ENCODE peak calls at places on chromosome 17, in four cellular contexts. F is fibroblast of mammary gland, O is heart left ventricle, H is AG09309. P is an unnamed sample.
A peak's percentile ranks its signal among the peaks of the same experiment; 100 is the strongest.

GRCh38 chr17:64146418-64147109 is 16.6 kb upstream of the ERN1 start:
- DNase-seq in H (no peak), F (peak; percentile 76), O (peak; percentile 72), P (peak; percentile 92)

GRCh38 chr17:17569691-17570090 is 21.8 kb downstream of the PEMT start:
- DNase-seq in F (no peak), H (no peak), O (peak; percentile 56), P (no peak)

GRCh38 chr17:44906010-44906646 is 6.9 kb upstream of the EFTUD2 start:
- DNase-seq in H (peak; percentile 88), O (no peak), F (peak; percentile 96), P (peak; percentile 68)

GRCh38 chr17:35242158-35242804 is 591 bp upstream of the SLFN5 start:
- DNase-seq in F (peak; percentile 33), H (no peak), O (peak; percentile 58), P (peak; percentile 91)

GRCh38 chr17:65191805-65192740 is 54.9 kb downstream of the RGS9 start:
- DNase-seq in H (no peak), O (no peak), F (peak; percentile 54), P (peak; percentile 80)

GRCh38 chr17:40092581-40092980 is 7.8 kb downstream of the NR1D1 start:
- DNase-seq in F (peak; percentile 57), H (no peak), O (no peak), P (no peak)

GRCh38 chr17:54881255-54881972 is 19.2 kb upstream of the TOM1L1 start:
- DNase-seq in F (no peak), O (no peak), H (no peak), P (no peak)

GRCh38 chr17:27241346-27241946 is 52.5 kb upstream of the WSB1 start:
- DNase-seq in H (no peak), O (no peak), F (peak; percentile 51), P (peak; percentile 99)

GRCh38 chr17:48998557-48999440 is 1.6 kb downstream of the IGF2BP1 start:
- DNase-seq in F (no peak), H (no peak), O (no peak), P (no peak)

GRCh38 chr17:33687831-33688230 is 394.7 kb upstream of the ASIC2 start:
- DNase-seq in H (no peak), O (no peak), F (no peak), P (no peak)

GRCh38 chr17:7436556-7437368 is 1.5 kb downstream of the TMEM102 start:
- DNase-seq in H (peak; percentile 18), F (peak; percentile 68), O (peak; percentile 84), P (peak; percentile 94)

GRCh38 chr17:29524692-29525091 is 42.1 kb downstream of the ABHD15 start:
- DNase-seq in F (no peak), O (no peak), H (no peak), P (no peak)

GRCh38 chr17:83050651-83051422 is 28.6 kb upstream of the METRNL start:
- DNase-seq in F (no peak), H (no peak), O (no peak), P (peak; percentile 47)

GRCh38 chr17:48871551-48872351 is 20.8 kb upstream of the ATP5MC1 start:
- DNase-seq in F (no peak), H (no peak), O (peak; percentile 47), P (no peak)

GRCh38 chr17:82064433-82065192 is 991 bp downstream of the DUS1L start:
- DNase-seq in H (no peak), O (no peak), F (no peak), P (peak; percentile 53)

GRCh38 chr17:8289103-8289397 is 580 bp downstream of the RANGRF start:
- DNase-seq in O (no peak), F (no peak), H (no peak), P (no peak)

GRCh38 chr17:51152766-51153209 is 571 bp upstream of the NME1 start:
- DNase-seq in H (no peak), F (peak; percentile 47), O (no peak), P (no peak)

GRCh38 chr17:37088459-37088858 is 139.7 kb downstream of the AATF start:
- DNase-seq in H (no peak), F (no peak), O (no peak), P (peak; percentile 66)

GRCh38 chr17:56213031-56213430 is 59.8 kb downstream of the ANKFN1 start:
- DNase-seq in O (no peak), F (peak; percentile 13), H (no peak), P (no peak)

GRCh38 chr17:22374741-22375140 is 682.4 kb downstream of the KCNJ18 start:
- DNase-seq in F (no peak), H (no peak), O (no peak), P (no peak)

GRCh38 chr17:43880420-43880991 is 26.8 kb downstream of the MPP2 start:
- DNase-seq in O (no peak), H (no peak), F (no peak), P (peak; percentile 51)

GRCh38 chr17:3555189-3555796 is 2.3 kb downstream of the TRPV3 start:
- DNase-seq in H (no peak), F (no peak), O (no peak), P (no peak)

GRCh38 chr17:41896726-41897125 is 22.0 kb downstream of the ACLY start:
- DNase-seq in O (no peak), F (no peak), H (no peak), P (no peak)

GRCh38 chr17:80424878-80425765 is 10.2 kb downstream of the ENDOV start:
- DNase-seq in F (no peak), H (no peak), O (no peak), P (no peak)

GRCh38 chr17:9792181-9792840 is 919 bp upstream of the DHRS7C start:
- DNase-seq in F (no peak), O (no peak), H (no peak), P (peak; percentile 68)

GRCh38 chr17:76586741-76587487 is 1.3 kb upstream of the ST6GALNAC2 start:
- DNase-seq in H (no peak), F (no peak), O (no peak), P (peak; percentile 77)

GRCh38 chr17:66684716-66685115 is 150.2 kb upstream of the CACNG5 start:
- DNase-seq in H (no peak), F (peak; percentile 13), O (no peak), P (no peak)

GRCh38 chr17:1647802-1648581 is 1.7 kb downstream of the RILP start:
- DNase-seq in O (peak; percentile 57), F (no peak), H (no peak), P (peak; percentile 29)

GRCh38 chr17:1649844-1650409 is at the start of gene RILP:
- DNase-seq in H (no peak), O (peak; percentile 87), F (peak; percentile 62), P (peak; percentile 59)

GRCh38 chr17:1650731-1651558 is 1.3 kb upstream of the RILP start:
- DNase-seq in O (no peak), H (no peak), F (no peak), P (no peak)

GRCh38 chr17:1648582-1649115 is 1.0 kb downstream of the RILP start:
- DNase-seq in H (peak; percentile 80), O (peak; percentile 95), F (peak; percentile 94), P (peak; percentile 94)

DNA sequence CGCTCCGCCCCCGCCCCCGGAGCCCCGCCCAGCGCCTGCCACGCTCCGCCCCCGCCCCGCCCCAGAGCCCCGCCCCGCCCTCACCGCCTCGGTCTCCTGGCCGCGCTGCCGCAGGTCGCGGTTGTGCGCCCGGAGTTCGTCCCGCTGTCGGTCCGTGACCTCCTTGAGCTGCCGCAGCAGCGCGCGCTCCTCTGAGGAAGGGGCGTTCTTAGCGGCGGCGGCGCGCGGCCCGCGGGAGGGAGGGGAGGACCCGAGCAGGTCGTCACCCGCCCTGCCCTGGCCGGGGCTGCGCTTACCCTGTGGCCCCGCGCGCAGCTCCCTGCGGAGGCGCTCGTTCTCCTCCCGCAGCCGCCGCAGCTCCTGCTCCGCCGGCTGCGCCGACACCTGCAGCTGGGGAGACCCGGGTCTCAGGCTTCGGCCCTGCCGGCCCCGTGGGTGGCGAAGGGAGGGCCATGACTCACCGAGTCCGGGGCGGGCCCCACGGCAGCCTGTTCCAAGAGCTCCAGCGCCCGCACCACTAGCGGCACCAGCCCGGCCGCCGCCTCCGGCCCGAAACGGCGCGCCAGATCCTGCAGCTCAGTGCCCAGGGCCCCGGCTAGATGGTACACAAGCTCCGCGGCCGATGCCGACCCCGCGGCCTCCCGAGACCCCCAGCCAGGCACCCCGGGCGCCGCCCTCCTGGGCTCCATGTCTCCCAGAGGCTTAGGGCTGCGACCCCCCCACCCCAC is 386 bp downstream of the RILP start:
- DNase-seq in O (peak; percentile 86), F (peak; percentile 83), H (peak; percentile 43), P (peak; percentile 92)
- TF ChIP-seq CTCF in O (peak; percentile 47), F (no peak), H (no peak), P (no peak)

GRCh38 chr17:72351884-72352346 is 231.1 kb downstream of the SOX9 start:
- DNase-seq in O (no peak), F (no peak), H (no peak), P (no peak)

GRCh38 chr17:72349011-72349410 is 228.2 kb downstream of the SOX9 start:
- DNase-seq in H (no peak), O (no peak), F (no peak), P (no peak)

GRCh38 chr17:72353502-72353901 is 232.7 kb downstream of the SOX9 start:
- DNase-seq in O (no peak), F (no peak), H (no peak), P (no peak)

GRCh38 chr17:72349508-72350472 is 229.0 kb downstream of the SOX9 start:
- DNase-seq in H (no peak), F (no peak), O (no peak), P (peak; percentile 52)

GRCh38 chr17:72351365-72351764 is 230.5 kb downstream of the SOX9 start:
- DNase-seq in H (no peak), O (no peak), F (no peak), P (no peak)
- H3K4me3 ChIP-seq in H (no peak overlapping the region), O (no peak overlapping the region), F (no peak overlapping the region), P (no peak overlapping the region)

DNA sequence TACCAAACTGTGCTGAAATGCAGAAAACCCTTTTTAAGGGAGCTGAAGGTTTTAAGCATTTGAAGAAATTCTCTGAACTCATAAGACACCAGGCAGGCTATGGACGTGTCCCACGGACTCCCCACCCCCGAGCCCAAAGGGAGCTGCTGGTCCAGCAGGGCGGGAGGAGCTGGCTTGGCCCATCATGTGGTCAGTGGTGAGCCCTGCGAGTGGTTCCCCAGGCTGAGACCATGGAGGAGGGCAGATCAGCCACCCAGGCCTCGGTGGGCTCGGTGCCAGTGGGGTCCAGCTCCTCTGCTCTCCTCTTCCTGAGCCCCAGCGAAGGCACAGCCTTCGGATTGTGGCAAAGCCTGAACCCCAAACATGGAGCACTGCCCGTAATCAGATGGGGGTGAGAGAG is 27.0 kb downstream of the LGALS3BP start:
- DNase-seq in F (no peak), O (no peak), H (no peak), P (no peak)
- TF ChIP-seq CTCF in F (no peak), O (no peak), H (no peak), P (no peak)

GRCh38 chr17:73532441-73532901 is 111.8 kb downstream of the SDK2 start:
- DNase-seq in F (no peak), H (no peak), O (no peak), P (no peak)

GRCh38 chr17:73533801-73534574 is 110.3 kb downstream of the SDK2 start:
- DNase-seq in H (no peak), F (no peak), O (no peak), P (no peak)

GRCh38 chr17:73534575-73534940 is 109.7 kb downstream of the SDK2 start:
- DNase-seq in H (no peak), O (no peak), F (no peak), P (no peak)

GRCh38 chr17:73531171-73531570 is 113.1 kb downstream of the SDK2 start:
- DNase-seq in F (no peak), O (no peak), H (no peak), P (no peak)

DNA sequence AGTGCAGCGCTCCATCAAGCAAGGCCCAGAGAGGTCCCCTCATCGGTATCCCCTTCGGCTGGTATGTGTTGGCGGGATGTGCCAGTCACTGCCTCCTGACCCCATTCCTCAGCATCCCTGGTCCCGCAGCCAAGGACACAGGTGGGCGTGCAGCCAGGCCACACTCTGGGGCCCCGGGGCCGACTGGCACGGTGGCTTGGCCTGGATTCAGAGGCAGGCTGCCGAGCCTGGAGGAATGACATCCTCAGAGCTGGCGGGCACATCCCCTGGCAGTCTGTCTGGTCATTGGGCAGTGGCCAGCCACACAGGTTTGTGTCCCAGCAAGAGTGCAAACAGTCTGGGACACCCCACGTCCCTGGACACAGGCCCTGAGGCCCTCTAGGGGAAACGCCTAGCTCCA is 111.1 kb downstream of the SDK2 start:
- DNase-seq in H (no peak), O (peak; percentile 70), F (no peak), P (no peak)
- H3K4me3 ChIP-seq in H (no peak overlapping the region), O (no peak overlapping the region), F (no peak overlapping the region), P (no peak overlapping the region)

P was measured in epithelial cell of esophagus.